ENCODE peak calls at places on chromosomes 11 and 22, in ten cellular contexts. K is CD4-positive, CD25-positive, alpha-beta regulatory T cell; S is GM23248; Q is thoracic aorta; J is breast epithelium; V is naive thymus-derived CD4-positive, alpha-beta T cell; N is adrenal gland; D is PC-3; E is small intestine; B is fibroblast of lung. R is an unnamed sample. For H3K9me3, the result is how much of the 10 kb centered on the place peaks cover.

GRCh38 chr11:44761546-44761961 is 34.8 kb downstream of the TSPAN18 start:
- DNase-seq in K (no peak), S (no peak), Q (no peak), J (no peak), V (no peak), N (peak), D (no peak), E (peak), B (no peak), R (no peak)

GRCh38 chr11:70431611-70432010 is 33.3 kb downstream of the CTTN start:
- DNase-seq in K (no peak), S (no peak), Q (no peak), J (no peak), V (no peak), N (no peak), D (no peak), E (no peak), B (no peak), R (no peak)

GRCh38 chr11:71341596-71341995 is 89.2 kb upstream of the SHANK2 start:
- DNase-seq in K (no peak), S (no peak), Q (no peak), J (no peak), V (no peak), N (no peak), D (no peak), E (no peak), B (no peak), R (no peak)

GRCh38 chr22:48960981-48961655 is 866.6 kb downstream of the BRD1 start:
- DNase-seq in K (no peak), S (no peak), Q (no peak), J (no peak), V (no peak), N (no peak), D (no peak), E (no peak), B (no peak), R (no peak)

GRCh38 chr22:17829691-17830040 is 55.4 kb upstream of the BID start:
- DNase-seq in K (no peak), S (no peak), Q (no peak), J (no peak), V (no peak), N (no peak), D (no peak), E (no peak), B (no peak), R (no peak)

GRCh38 chr11:71489311-71490043 is 36.5 kb downstream of the NADSYN1 start:
- DNase-seq in K (no peak), S (no peak), Q (no peak), J (peak), V (no peak), N (peak), D (peak), E (no peak), B (peak), R (peak)

GRCh38 chr11:8232849-8233606 is 30.6 kb downstream of the LMO1 start:
- DNase-seq in K (no peak), S (no peak), Q (no peak), J (no peak), V (no peak), N (no peak), D (no peak), E (no peak), B (no peak), R (no peak)

GRCh38 chr22:37566903-37567798 is 6.9 kb downstream of the CDC42EP1 start:
- DNase-seq in K (peak), S (peak), Q (no peak), J (peak), V (peak), N (peak), D (peak), E (peak), B (peak), R (peak)

GRCh38 chr11:104161751-104162450 is 2.0 kb downstream of the PDGFD start:
- DNase-seq in K (no peak), S (no peak), Q (no peak), J (no peak), V (no peak), N (no peak), D (no peak), E (no peak), B (no peak), R (no peak)

GRCh38 chr22:37804502-37804885 is 3.2 kb upstream of the GCAT start:
- DNase-seq in K (no peak), S (peak), Q (no peak), J (no peak), V (peak), N (no peak), D (no peak), E (no peak), B (no peak), R (no peak)

GRCh38 chr11:130088909-130089668 is 19.4 kb downstream of the APLP2 start:
- DNase-seq in K (no peak), S (no peak), Q (no peak), J (no peak), V (no peak), N (no peak), D (no peak), E (no peak), B (no peak), R (no peak)

GRCh38 chr11:33479216-33479615 is 221.4 kb downstream of the C11orf91 start:
- DNase-seq in K (no peak), S (no peak), Q (no peak), J (no peak), V (no peak), N (peak), D (no peak), E (no peak), B (no peak), R (no peak)

GRCh38 chr11:65977621-65978390 is 16.3 kb downstream of the SART1 start:
- DNase-seq in K (no peak), S (no peak), Q (no peak), J (no peak), V (no peak), N (no peak), D (no peak), E (no peak), B (no peak), R (no peak)

GRCh38 chr11:7673724-7674434 is 579 bp upstream of the CYB5R2 start:
- DNase-seq in K (no peak), S (peak), Q (no peak), J (peak), V (no peak), N (no peak), D (no peak), E (peak), B (peak), R (no peak)

GRCh38 chr11:67273260-67273990 is 7.2 kb downstream of the GRK2 start:
- DNase-seq in K (no peak), S (no peak), Q (no peak), J (no peak), V (no peak), N (peak), D (no peak), E (no peak), B (no peak), R (peak)

GRCh38 chr11:38950882-38951281 is 2352.8 kb upstream of the RAG2 start:
- DNase-seq in K (no peak), S (no peak), Q (no peak), J (no peak), V (no peak), N (no peak), D (peak), E (no peak), B (no peak), R (no peak)

GRCh38 chr11:84383571-84383970 is 1097.4 kb upstream of the CCDC90B start:
- DNase-seq in K (no peak), S (no peak), Q (no peak), J (no peak), V (no peak), N (peak), D (no peak), E (no peak), B (no peak), R (no peak)

GRCh38 chr11:70625921-70626518 is 227.7 kb downstream of the CTTN start:
- DNase-seq in K (no peak), S (no peak), Q (no peak), J (no peak), V (no peak), N (no peak), D (no peak), E (no peak), B (no peak), R (no peak)

GRCh38 chr11:62004473-62004872 is 37.0 kb upstream of the FTH1 start:
- DNase-seq in K (no peak), S (peak), Q (peak), J (no peak), V (no peak), N (no peak), D (peak), E (no peak), B (peak), R (peak)

GRCh38 chr22:37162221-37163095 is 12.7 kb upstream of the IL2RB start:
- DNase-seq in K (peak), S (no peak), Q (no peak), J (no peak), V (peak), N (no peak), D (no peak), E (peak), B (no peak), R (no peak)

GRCh38 chr11:84714316-84714780 is 912.8 kb downstream of the DLG2 start:
- DNase-seq in K (no peak), S (peak), Q (no peak), J (no peak), V (peak), N (peak), D (peak), E (peak), B (peak), R (no peak)

GRCh38 chr11:69251639-69252493 is 42.1 kb upstream of the MYEOV start:
- DNase-seq in K (no peak), S (no peak), Q (no peak), J (peak), V (no peak), N (no peak), D (no peak), E (no peak), B (no peak), R (no peak)

GRCh38 chr11:114088836-114089235 is 29.3 kb downstream of the ZBTB16 start:
- DNase-seq in K (no peak), S (no peak), Q (no peak), J (no peak), V (no peak), N (no peak), D (no peak), E (no peak), B (no peak), R (no peak)

GRCh38 chr11:70525466-70525865 is 127.1 kb downstream of the CTTN start:
- DNase-seq in K (no peak), S (no peak), Q (no peak), J (no peak), V (no peak), N (no peak), D (no peak), E (no peak), B (no peak), R (no peak)

GRCh38 chr11:125348704-125349635 is 147.1 kb downstream of the FEZ1 start:
- DNase-seq in K (no peak), S (peak), Q (no peak), J (no peak), V (no peak), N (peak), D (peak), E (peak), B (peak), R (no peak)

GRCh38 chr11:69348414-69349235 is 54.7 kb downstream of the MYEOV start:
- DNase-seq in K (no peak), S (no peak), Q (no peak), J (peak), V (no peak), N (no peak), D (no peak), E (no peak), B (no peak), R (no peak)

GRCh38 chr22:47175761-47176359 is 413.4 kb downstream of the TBC1D22A start:
- DNase-seq in K (no peak), S (no peak), Q (no peak), J (peak), V (no peak), N (no peak), D (no peak), E (no peak), B (no peak), R (peak)

GRCh38 chr11:84906995-84907394 is 720.1 kb downstream of the DLG2 start:
- DNase-seq in K (no peak), S (peak), Q (no peak), J (no peak), V (no peak), N (no peak), D (peak), E (no peak), B (peak), R (no peak)

GRCh38 chr11:112658521-112658920 is 302.7 kb upstream of the NCAM1 start:
- DNase-seq in K (no peak), S (no peak), Q (no peak), J (no peak), V (no peak), N (no peak), D (no peak), E (no peak), B (no peak), R (no peak)

GRCh38 chr11:69437001-69437875 is 44.2 kb upstream of the LINC01488 start:
- DNase-seq in K (no peak), S (no peak), Q (no peak), J (no peak), V (no peak), N (no peak), D (peak), E (no peak), B (no peak), R (no peak)

GRCh38 chr11:76292583-76293188 is 86.4 kb upstream of the WNT11 start:
- DNase-seq in K (no peak), S (no peak), Q (no peak), J (no peak), V (no peak), N (no peak), D (no peak), E (no peak), B (no peak), R (no peak)
- H3K9me3 ChIP-seq in K (under half), S (under half), Q (under half), J (under half), V (under half), N (under half), D (under half), E (under half), B (under half), R (under half)

GRCh38 chr22:33569547-33569946 is 350.7 kb downstream of the LARGE1 start:
- DNase-seq in K (no peak), S (no peak), Q (no peak), J (no peak), V (no peak), N (no peak), D (no peak), E (no peak), B (no peak), R (no peak)
- H3K4me3 ChIP-seq in K (no peak), S (no peak), Q (no peak), J (no peak), V (no peak), N (no peak), D (no peak), E (no peak), B (no peak), R (no peak)

GRCh38 chr11:2651054-2651617 is 48.7 kb downstream of the KCNQ1OT1 start:
- DNase-seq in K (no peak), S (no peak), Q (no peak), J (no peak), V (no peak), N (no peak), D (no peak), E (no peak), B (no peak), R (no peak)
- H3K9me3 ChIP-seq in K (under half), S (under half), Q (half or more), J (under half), V (under half), N (under half), D (under half), E (under half), B (under half), R (under half)

GRCh38 chr11:78428273-78428651 is 10.6 kb upstream of the GAB2 start:
- DNase-seq in K (no peak), S (no peak), Q (no peak), J (no peak), V (no peak), N (no peak), D (no peak), E (no peak), B (no peak), R (no peak)

GRCh38 chr11:78429209-78429608 is 11.6 kb upstream of the GAB2 start:
- DNase-seq in K (no peak), S (no peak), Q (no peak), J (no peak), V (no peak), N (no peak), D (no peak), E (no peak), B (no peak), R (no peak)

GRCh38 chr11:78426845-78427244 is 9.2 kb upstream of the GAB2 start:
- DNase-seq in K (no peak), S (no peak), Q (no peak), J (no peak), V (no peak), N (no peak), D (no peak), E (no peak), B (no peak), R (no peak)

GRCh38 chr11:78428773-78429172 is 11.2 kb upstream of the GAB2 start:
- DNase-seq in K (no peak), S (no peak), Q (no peak), J (no peak), V (no peak), N (no peak), D (no peak), E (no peak), B (no peak), R (no peak)

DNA sequence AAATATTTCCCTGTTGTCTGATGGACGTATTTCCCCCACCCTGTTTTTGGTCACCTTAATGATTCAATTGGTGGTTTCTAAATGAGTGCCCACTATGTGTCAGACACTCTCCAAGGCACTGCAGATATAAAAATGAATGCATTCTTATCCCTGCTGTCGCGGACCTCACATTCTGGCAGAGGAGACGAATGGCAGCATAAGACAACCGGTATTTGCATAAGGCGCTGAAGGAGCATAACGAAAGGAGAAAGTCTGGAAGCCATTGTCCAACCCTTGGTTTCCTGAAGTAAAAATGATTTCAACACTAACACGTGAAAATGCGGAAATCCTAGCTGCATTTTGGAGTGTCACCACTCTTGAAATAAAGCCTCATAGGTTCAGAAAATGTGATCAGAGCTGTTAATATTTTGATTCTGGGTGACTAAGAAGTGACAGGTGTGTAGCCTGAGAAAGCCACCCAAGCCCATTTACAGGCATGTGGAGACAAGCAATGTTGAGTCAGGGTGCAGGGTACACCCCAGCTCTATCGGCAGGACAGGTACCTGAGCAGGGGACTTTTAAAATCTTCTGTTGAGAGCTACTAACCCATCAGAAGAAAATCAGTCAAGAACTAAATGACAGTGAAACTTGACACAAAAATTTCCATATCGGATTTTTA is 10.1 kb upstream of the GAB2 start:
- DNase-seq in K (no peak), S (no peak), Q (no peak), J (no peak), V (no peak), N (no peak), D (no peak), E (peak), B (no peak), R (no peak)
- H3K4me3 ChIP-seq in K (no peak), S (no peak), Q (peak), J (no peak), V (no peak), N (no peak), D (no peak), E (no peak), B (no peak), R (no peak)

DNA sequence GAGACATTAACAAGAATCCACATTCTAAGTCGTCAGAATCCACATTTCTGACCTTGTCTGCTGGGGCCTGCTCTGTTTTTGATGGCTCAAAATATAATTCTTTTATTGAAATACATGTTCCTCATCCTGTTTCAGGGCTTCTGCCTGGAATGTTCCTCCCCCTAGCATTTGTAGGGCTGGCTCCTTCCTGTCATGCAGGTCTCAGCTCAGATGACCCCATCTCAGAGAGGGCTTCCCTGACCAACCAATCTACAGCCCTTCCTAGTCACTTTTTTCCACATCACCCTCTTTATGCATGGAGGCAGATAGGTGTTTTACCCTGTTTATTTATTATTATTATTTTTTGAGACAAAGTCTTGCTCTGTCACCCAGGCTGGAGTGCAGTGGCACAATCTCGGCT is 14.8 kb downstream of the TMEM123 start:
- DNase-seq in K (no peak), S (no peak), Q (no peak), J (no peak), V (no peak), N (no peak), D (no peak), E (no peak), B (no peak), R (no peak)
- H3K9me3 ChIP-seq in K (under half), S (under half), Q (under half), J (under half), V (under half), N (under half), D (under half), E (under half), B (under half), R (under half)

GRCh38 chr11:46117842-46118241 is 3.4 kb downstream of the PHF21A start:
- DNase-seq in K (no peak), S (peak), Q (no peak), J (no peak), V (no peak), N (no peak), D (no peak), E (no peak), B (peak), R (no peak)
- H3K4me3 ChIP-seq in K (peak), S (peak), Q (peak), J (no peak), V (no peak), N (peak), D (peak), E (no peak), B (peak), R (no peak)

GRCh38 chr11:118100691-118101232 is 14.0 kb upstream of the SMIM35 start:
- DNase-seq in K (no peak), S (no peak), Q (no peak), J (no peak), V (no peak), N (no peak), D (no peak), E (no peak), B (no peak), R (no peak)
- H3K9me3 ChIP-seq in K (under half), S (under half), Q (under half), J (under half), V (under half), N (under half), D (under half), E (under half), B (under half), R (under half)

DNA sequence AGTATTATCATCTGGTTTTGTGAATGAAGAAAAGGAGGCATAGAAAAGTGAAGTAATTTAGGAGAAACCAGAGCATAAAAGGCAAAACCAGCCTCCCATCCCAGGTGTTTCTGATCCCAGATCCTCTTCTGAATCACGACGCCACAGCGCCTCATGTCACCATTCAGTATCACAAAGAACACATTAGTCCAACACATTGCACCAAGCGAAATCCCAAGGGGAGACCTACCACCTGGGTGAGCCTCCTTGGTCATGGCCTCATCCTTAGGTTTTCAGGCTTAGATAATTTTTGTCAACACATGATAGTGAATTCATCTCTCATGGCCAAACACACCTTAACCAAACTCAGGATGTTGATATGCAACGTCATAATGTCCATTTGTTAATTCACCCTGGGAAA is 181.5 kb upstream of the SORL1-AS1 start:
- DNase-seq in K (no peak), S (no peak), Q (no peak), J (no peak), V (no peak), N (no peak), D (no peak), E (no peak), B (no peak), R (no peak)
- H3K4me3 ChIP-seq in K (no peak), S (peak), Q (no peak), J (no peak), V (no peak), N (no peak), D (no peak), E (no peak), B (no peak), R (no peak)

GRCh38 chr11:134347441-134347840 is 15.7 kb downstream of the GLB1L2 start:
- DNase-seq in K (no peak), S (no peak), Q (no peak), J (no peak), V (no peak), N (no peak), D (no peak), E (no peak), B (no peak), R (peak)
- H3K9me3 ChIP-seq in K (under half), S (under half), Q (under half), J (under half), V (under half), N (under half), D (under half), E (under half), B (under half), R (under half)

R was measured in ascending aorta.